ENCODE peak calls at places on chromosomes 1 and 21, in ten cellular contexts. O is kidney, C is mucosa of descending colon, E is AG04449, L is left ventricle myocardium inferior, T is PC-3, I is suprapubic skin, P is neural progenitor cell, K is ovary, S is choroid plexus epithelial cell. D is an unnamed sample.
A peak's percentile ranks its signal among the peaks of the same experiment; 100 is the strongest.

GRCh38 chr1:164735315-164736052 is 176.5 kb downstream of the PBX1 start:
- DNase-seq in K (no peak), P (peak; percentile 38), E (peak; percentile 7), C (no peak), T (peak; percentile 89), L (no peak), S (peak; percentile 72), O (no peak), I (no peak), D (peak; percentile 66)

GRCh38 chr1:80799457-80799856 is 1001.3 kb upstream of the ADGRL2 start:
- DNase-seq in C (no peak), S (no peak), I (no peak), E (no peak), K (no peak), L (no peak), O (no peak), T (no peak), P (peak; percentile 49), D (peak; percentile 1)

GRCh38 chr1:98323906-98324358 is 337.6 kb upstream of the SNX7 start:
- DNase-seq in C (no peak), O (no peak), E (peak; percentile 87), T (peak; percentile 98), I (no peak), S (peak; percentile 99), K (no peak), P (no peak), L (no peak), D (peak; percentile 98)

GRCh38 chr1:18945401-18945849 is 11.1 kb downstream of the IFFO2 start:
- DNase-seq in E (no peak), C (no peak), S (peak; percentile 72), T (no peak), L (peak; percentile 50), O (peak; percentile 93), K (no peak), I (no peak), P (peak; percentile 48), D (peak; percentile 79)

GRCh38 chr1:46689326-46689725 is 17.7 kb downstream of the TEX38 start:
- DNase-seq in O (no peak), T (no peak), S (no peak), I (no peak), C (no peak), L (no peak), K (no peak), P (peak; percentile 20), E (no peak), D (no peak)

GRCh38 chr1:94438692-94439276 is 20.6 kb downstream of the ABCD3 start:
- DNase-seq in K (no peak), O (no peak), T (no peak), L (no peak), P (no peak), C (no peak), S (peak; percentile 45), I (no peak), E (no peak), D (peak; percentile 33)

GRCh38 chr1:58764294-58764978 is 19.4 kb downstream of the JUN start:
- DNase-seq in I (no peak), S (peak; percentile 83), L (no peak), O (no peak), P (no peak), K (no peak), T (peak; percentile 70), E (no peak), C (no peak), D (peak; percentile 94)

GRCh38 chr1:14926818-14927555 is 226.6 kb upstream of the TMEM51 start:
- DNase-seq in I (no peak), S (no peak), T (no peak), K (no peak), L (no peak), O (no peak), P (no peak), E (no peak), C (no peak), D (no peak)

GRCh38 chr1:163585796-163586195 is 264.0 kb downstream of the NUF2 start:
- DNase-seq in L (no peak), E (no peak), P (no peak), C (no peak), O (no peak), I (no peak), K (no peak), T (no peak), S (no peak), D (no peak)

GRCh38 chr1:71593523-71593922 is 512.7 kb upstream of the ZRANB2 start:
- DNase-seq in C (no peak), O (no peak), L (no peak), E (no peak), S (no peak), K (no peak), P (peak; percentile 31), I (no peak), T (peak; percentile 30), D (peak; percentile 6)

GRCh38 chr1:160024195-160024905 is 7.4 kb downstream of the PIGM start:
- DNase-seq in T (no peak), K (no peak), P (no peak), E (no peak), S (no peak), C (no peak), O (no peak), L (no peak), I (no peak), D (no peak)

GRCh38 chr1:216936779-216937178 is 213.6 kb upstream of the ESRRG start:
- DNase-seq in K (no peak), I (no peak), C (no peak), L (no peak), P (no peak), T (no peak), S (no peak), O (no peak), E (no peak), D (no peak)

GRCh38 chr1:185601189-185601588 is 133.0 kb upstream of the HMCN1 start:
- DNase-seq in S (no peak), C (no peak), O (no peak), L (no peak), E (no peak), T (no peak), P (no peak), K (no peak), I (no peak), D (no peak)

GRCh38 chr1:185593271-185593670 is 140.9 kb upstream of the HMCN1 start:
- DNase-seq in L (no peak), P (no peak), K (no peak), T (no peak), S (no peak), I (no peak), C (no peak), O (no peak), E (no peak), D (no peak)

GRCh38 chr1:185594786-185595410 is 139.3 kb upstream of the HMCN1 start:
- DNase-seq in O (no peak), C (no peak), P (no peak), K (no peak), S (no peak), T (no peak), I (no peak), L (no peak), E (no peak), D (no peak)

GRCh38 chr1:185598326-185598725 is 135.9 kb upstream of the HMCN1 start:
- DNase-seq in E (no peak), I (no peak), S (no peak), O (no peak), T (no peak), P (no peak), K (no peak), C (no peak), L (no peak), D (no peak)

GRCh38 chr1:185595835-185596667 is 138.1 kb upstream of the HMCN1 start:
- DNase-seq in K (no peak), T (peak; percentile 64), C (peak; percentile 24), S (peak; percentile 72), P (peak; percentile 69), I (no peak), L (no peak), E (no peak), O (no peak), D (peak; percentile 50)
- TF ChIP-seq CTCF in K (no peak), T (peak; percentile 78), C (peak; percentile 31), S (peak; percentile 85), P (peak; percentile 78), I (peak; percentile 33), L (peak; percentile 56), E (peak; percentile 61), O (peak; percentile 43), D (peak; percentile 79)

GRCh38 chr1:110878993-110879392 is 6.0 kb downstream of the CD53 start:
- DNase-seq in C (no peak), I (no peak), L (no peak), O (no peak), E (no peak), P (no peak), S (no peak), T (no peak), K (no peak), D (no peak)
- H3K4me3 ChIP-seq in C (no peak overlapping the region), I (no peak overlapping the region), L (no peak overlapping the region), O (no peak overlapping the region), E (no peak overlapping the region), P (no peak overlapping the region), S (no peak overlapping the region), T (no peak overlapping the region), K (no peak overlapping the region), D (no peak overlapping the region)

GRCh38 chr21:46081862-46082637 is 15.9 kb upstream of the COL6A2 start:
- DNase-seq in L (no peak), C (no peak), P (no peak), E (no peak), S (no peak), O (peak; percentile 67), I (no peak), K (peak; percentile 43), T (no peak), D (no peak)
- TF ChIP-seq CTCF in L (no peak), C (no peak), P (no peak), E (no peak), S (no peak), O (no peak), I (no peak), K (no peak), T (no peak), D (no peak)

DNA sequence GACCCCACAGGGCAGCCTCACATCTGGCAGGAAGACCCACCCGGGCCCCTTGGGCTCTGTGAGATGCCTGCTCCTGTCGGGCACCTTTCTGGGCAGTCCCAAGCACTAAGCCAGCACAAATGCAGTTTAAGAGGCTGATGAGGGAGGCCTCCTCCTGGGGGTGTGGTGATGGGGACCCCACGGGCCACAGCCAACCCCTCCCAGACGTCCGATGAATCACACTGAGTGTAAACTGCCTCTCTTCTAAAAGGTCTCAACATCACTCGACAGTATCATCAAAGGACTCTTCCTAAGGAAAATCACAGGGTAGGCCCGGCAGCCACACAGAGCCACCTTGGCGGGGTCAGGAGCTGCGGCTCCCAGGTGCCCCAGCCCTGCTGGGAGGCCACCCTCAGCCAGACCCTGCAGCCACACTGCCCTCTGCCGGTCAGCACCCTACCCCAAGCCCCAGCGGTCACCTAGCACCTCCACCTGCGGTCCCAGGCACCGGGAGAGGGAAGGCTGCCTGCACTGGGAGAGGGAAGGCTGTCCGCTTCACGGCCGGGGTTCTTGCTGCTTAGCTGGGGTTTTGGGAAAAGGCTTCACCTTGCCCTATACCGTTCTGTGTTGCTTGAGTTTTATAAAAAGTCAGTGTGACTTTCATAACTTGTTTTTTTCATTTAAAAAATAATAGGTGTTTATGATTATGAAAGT is 3.8 kb upstream of the PRKCZ start:
- DNase-seq in T (peak; percentile 85), O (no peak), C (peak; percentile 92), P (peak; percentile 84), L (peak; percentile 59), K (no peak), E (no peak), I (no peak), S (peak; percentile 31), D (peak; percentile 15)
- H3K4me3 ChIP-seq in T (no peak overlapping the region), O (no peak overlapping the region), C (no peak overlapping the region), P (no peak overlapping the region), L (no peak overlapping the region), K (no peak overlapping the region), E (no peak overlapping the region), I (no peak overlapping the region), S (no peak overlapping the region), D (no peak overlapping the region)

D was measured in cardiac fibroblast.